ENCODE peak calls at places on chromosome 6, in eight cellular contexts. Q, V, K, H, G, S, J and X are unnamed samples.

GRCh38 chr6:144739873-144740272 is 454.7 kb downstream of the UTRN start:
- DNase-seq in K (no peak), V (no peak), J (no peak), H (no peak), Q (no peak), G (no peak), S (no peak), X (no peak)

GRCh38 chr6:135498178-135498841 is 770 bp upstream of the AHI1 start:
- DNase-seq in Q (peak), S (peak), G (peak), K (peak), H (peak), V (peak), J (peak), X (peak)

GRCh38 chr6:108760158-108761050 is 87.8 kb upstream of the ARMC2 start:
- DNase-seq in V (no peak), Q (no peak), S (no peak), J (no peak), K (no peak), H (no peak), G (no peak), X (no peak)

GRCh38 chr6:97712751-97713150 is 429.7 kb upstream of the MMS22L start:
- DNase-seq in J (no peak), G (no peak), S (no peak), Q (no peak), H (no peak), K (no peak), V (no peak), X (no peak)

GRCh38 chr6:50819527-50819905 is 845 bp downstream of the TFAP2B start:
- DNase-seq in V (no peak), Q (no peak), K (no peak), J (no peak), G (no peak), S (peak), H (no peak), X (no peak)

GRCh38 chr6:121105461-121105860 is 228.8 kb downstream of the TBC1D32 start:
- DNase-seq in K (no peak), H (no peak), V (no peak), J (no peak), S (no peak), Q (no peak), G (no peak), X (no peak)

GRCh38 chr6:38024908-38025307 is 205.4 kb downstream of the ZFAND3 start:
- DNase-seq in G (no peak), H (no peak), V (no peak), S (no peak), Q (no peak), J (no peak), K (no peak), X (no peak)

GRCh38 chr6:75436869-75437268 is 56.7 kb downstream of the FILIP1 start:
- DNase-seq in Q (peak), K (no peak), J (no peak), G (peak), S (no peak), H (no peak), V (no peak), X (peak)

GRCh38 chr6:2695464-2696095 is 55.1 kb downstream of the MYLK4 start:
- DNase-seq in Q (no peak), V (peak), S (no peak), J (no peak), K (no peak), G (no peak), H (peak), X (no peak)

GRCh38 chr6:43746071-43746470 is 23.9 kb upstream of the VEGFA start:
- DNase-seq in G (peak), K (no peak), S (peak), Q (no peak), H (no peak), V (no peak), J (no peak), X (no peak)

GRCh38 chr6:99282479-99283062 is 66.9 kb downstream of the FAXC start:
- DNase-seq in J (peak), H (peak), Q (no peak), K (no peak), S (no peak), V (no peak), G (no peak), X (no peak)

GRCh38 chr6:144279484-144280150 is 5.5 kb upstream of the UTRN start:
- DNase-seq in J (peak), K (no peak), S (no peak), V (no peak), Q (no peak), G (no peak), H (no peak), X (no peak)

GRCh38 chr6:6820688-6821238 is 232.2 kb downstream of the LY86 start:
- DNase-seq in J (no peak), S (no peak), V (no peak), Q (no peak), G (no peak), K (peak), H (no peak), X (peak)

GRCh38 chr6:17923401-17923863 is 64.0 kb downstream of the KIF13A start:
- DNase-seq in K (no peak), S (no peak), Q (no peak), J (no peak), V (no peak), H (no peak), G (no peak), X (no peak)
- H3K27ac ChIP-seq in K (no peak), S (no peak), Q (no peak), J (peak), V (no peak), H (no peak), G (peak), X (no peak)

GRCh38 chr6:28206527-28207243 is 18.4 kb upstream of the ZSCAN9 start:
- DNase-seq in S (no peak), H (no peak), G (no peak), V (no peak), K (no peak), J (no peak), Q (no peak), X (no peak)
- TF ChIP-seq EP300 in S (no peak), H (no peak), G (no peak), V (no peak), K (no peak), J (no peak), Q (no peak), X (no peak)

DNA sequence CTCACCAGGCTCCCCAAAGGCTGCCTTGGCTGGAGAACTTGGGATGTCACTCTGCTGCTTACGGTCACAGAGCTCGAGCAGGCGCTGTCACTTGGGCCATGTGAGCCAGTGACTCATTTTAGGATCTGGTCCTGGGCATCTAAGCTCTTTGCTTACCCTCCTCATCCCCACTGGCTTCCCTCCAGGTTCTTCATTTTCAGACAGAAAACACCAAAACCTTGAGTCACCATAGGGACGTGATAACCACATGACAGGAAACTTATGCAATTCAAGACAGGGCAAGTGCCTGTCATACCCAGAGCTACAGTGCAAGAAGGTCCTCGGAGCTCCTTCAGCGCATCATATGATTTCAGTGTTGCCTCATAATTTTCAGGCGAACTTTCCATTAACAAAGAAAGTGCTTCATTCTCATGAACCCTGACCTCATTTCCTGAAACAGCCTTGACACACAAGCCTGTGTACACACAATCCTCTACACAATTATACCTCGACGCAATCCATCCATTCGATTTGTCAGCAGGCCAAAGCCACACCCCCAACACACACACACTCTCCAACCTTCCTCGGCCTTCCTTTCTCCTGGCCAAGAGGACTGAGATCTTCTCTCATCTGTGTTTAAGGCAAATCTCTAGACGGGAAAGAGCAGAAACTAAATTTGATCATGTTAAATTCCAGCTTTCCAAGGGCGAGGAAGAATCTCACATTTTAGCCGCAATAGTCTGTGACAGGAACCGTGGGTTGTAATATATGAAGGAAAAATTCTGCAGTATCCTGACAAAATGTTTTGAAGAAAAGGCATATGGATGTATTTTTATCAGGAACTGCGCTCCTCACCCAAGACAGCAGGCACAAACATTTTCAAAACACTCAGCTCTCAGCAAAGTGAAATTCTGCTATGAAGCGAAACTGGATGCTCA is 25.3 kb downstream of the TBC1D7 start:
- DNase-seq in Q (peak), S (peak), K (peak), J (peak), V (peak), H (peak), G (peak), X (peak)
- H3K27ac ChIP-seq in Q (peak), S (peak), K (peak), J (peak), V (peak), H (peak), G (peak), X (peak)

GRCh38 chr6:11275598-11275997 is 43.1 kb upstream of the NEDD9 start:
- DNase-seq in S (no peak), H (peak), K (no peak), G (no peak), V (peak), J (no peak), Q (no peak), X (no peak)
- TF ChIP-seq EP300 in S (no peak), H (no peak), K (no peak), G (no peak), V (peak), J (no peak), Q (no peak), X (no peak)

GRCh38 chr6:33198159-33198852 is 2.2 kb downstream of the RXRB start:
- DNase-seq in V (peak), Q (no peak), J (no peak), H (no peak), K (no peak), G (no peak), S (no peak), X (no peak)

GRCh38 chr6:33199687-33200233 is 705 bp downstream of the RXRB start:
- DNase-seq in V (peak), K (peak), S (no peak), G (peak), H (peak), J (peak), Q (no peak), X (peak)

GRCh38 chr6:33198853-33199436 is 1.5 kb downstream of the RXRB start:
- DNase-seq in S (no peak), H (no peak), V (no peak), Q (no peak), K (no peak), J (peak), G (no peak), X (no peak)

GRCh38 chr6:33195304-33196022 is 3.2 kb upstream of the COL11A2 start:
- DNase-seq in G (no peak), K (no peak), H (no peak), S (no peak), J (no peak), V (no peak), Q (no peak), X (no peak)

DNA sequence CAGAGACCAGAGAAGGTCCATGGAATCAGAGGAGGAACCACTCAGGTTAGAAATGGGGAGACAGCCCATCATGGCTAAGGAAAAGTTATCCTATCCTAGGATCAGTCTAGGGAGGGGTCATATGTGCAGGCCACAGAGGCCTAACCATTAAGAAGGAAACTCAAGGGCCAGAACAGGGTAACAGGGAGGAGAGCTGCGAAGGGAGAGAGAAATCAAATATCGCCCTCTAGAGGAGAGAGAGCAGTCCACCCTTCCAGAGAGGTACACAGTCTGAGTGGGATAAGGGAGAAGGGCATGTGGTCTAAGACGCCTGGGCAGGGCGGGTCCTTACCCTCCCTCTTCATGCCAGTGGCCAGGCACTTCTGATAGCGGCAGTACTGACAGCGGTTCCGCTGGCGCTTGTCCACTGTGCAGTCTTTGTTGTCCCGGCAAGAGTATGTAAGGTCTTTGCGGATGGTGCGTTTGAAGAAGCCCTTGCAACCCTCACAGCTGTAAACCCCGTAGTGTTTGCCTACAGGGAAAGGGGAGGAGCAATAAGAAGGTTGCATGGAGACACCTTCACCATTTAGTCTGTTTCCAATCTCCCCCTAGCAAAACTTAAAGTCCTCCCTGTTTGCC is 2.9 kb downstream of the RXRB start:
- DNase-seq in Q (no peak), K (peak), H (peak), V (peak), S (no peak), J (peak), G (no peak), X (peak)
- H3K27ac ChIP-seq in Q (no peak), K (peak), H (no peak), V (peak), S (no peak), J (no peak), G (no peak), X (peak)

GRCh38 chr6:434051-434705 is 42.6 kb downstream of the IRF4 start:
- DNase-seq in G (no peak), S (no peak), H (no peak), V (no peak), K (no peak), Q (no peak), J (no peak), X (no peak)

GRCh38 chr6:438634-439170 is 47.1 kb downstream of the IRF4 start:
- DNase-seq in H (no peak), S (no peak), V (no peak), K (no peak), Q (no peak), J (no peak), G (no peak), X (no peak)

GRCh38 chr6:437042-437402 is 45.5 kb downstream of the IRF4 start:
- DNase-seq in V (no peak), Q (no peak), K (no peak), H (no peak), S (no peak), G (no peak), J (no peak), X (no peak)

GRCh38 chr6:435442-436307 is 44.1 kb downstream of the IRF4 start:
- DNase-seq in G (no peak), H (no peak), S (no peak), J (no peak), K (no peak), Q (no peak), V (no peak), X (no peak)

DNA sequence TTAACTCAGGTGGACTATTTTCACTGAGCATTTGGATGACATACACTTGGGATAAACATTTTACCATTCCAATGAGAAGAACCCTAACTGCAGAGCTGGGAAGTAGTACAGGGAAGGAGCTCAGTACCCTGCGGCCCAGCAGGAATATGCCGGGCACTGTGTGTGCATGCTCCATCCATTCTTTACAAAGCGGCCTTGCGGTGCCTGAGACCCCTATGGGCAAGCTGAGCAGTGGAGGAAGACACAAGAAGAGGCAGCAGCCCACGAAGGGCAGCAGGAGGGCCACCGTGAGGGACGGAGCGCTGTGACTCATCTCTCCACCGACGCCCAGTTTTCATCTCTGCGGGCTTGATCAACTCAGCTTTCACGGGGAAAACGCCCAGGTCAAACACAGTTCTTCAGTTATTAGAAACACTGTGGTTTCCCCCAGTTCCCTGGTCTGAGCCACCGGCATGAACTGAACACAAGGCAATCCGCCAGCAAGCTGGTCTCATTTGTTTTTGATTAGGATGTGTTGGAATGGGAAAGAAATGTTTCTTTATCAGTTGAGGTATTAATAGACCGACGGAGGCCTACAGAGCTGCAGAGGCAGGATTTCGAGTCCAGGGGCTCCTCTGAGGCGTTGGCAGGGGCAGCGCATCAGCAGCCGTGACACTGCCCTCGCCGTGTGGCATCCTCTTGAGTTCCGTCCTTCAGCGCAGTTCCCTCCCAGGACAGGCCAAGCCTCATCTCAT is 44.9 kb downstream of the IRF4 start:
- DNase-seq in H (no peak), J (no peak), V (no peak), Q (peak), S (no peak), G (no peak), K (no peak), X (no peak)
- TF ChIP-seq EP300 in H (no peak), J (no peak), V (no peak), Q (no peak), S (no peak), G (no peak), K (no peak), X (no peak)

GRCh38 chr6:32973144-32973854 is 4.9 kb downstream of the BRD2 start:
- DNase-seq in G (peak), S (no peak), V (peak), J (no peak), H (peak), K (peak), Q (peak), X (peak)
- H3K27ac ChIP-seq in G (peak), S (peak), V (peak), J (peak), H (peak), K (peak), Q (peak), X (peak)